ENCODE peak calls at places on chromosomes 3 and 15, in nine cellular contexts. T, R, C, S, V, F, B, G and P are unnamed samples.

GRCh38 chr3:12931273-12931905 is 90.0 kb upstream of the RPL32 start:
- ATAC-seq in F (no peak), V (no peak), S (no peak), B (no peak), R (peak), T (no peak), C (peak), G (peak), P (no peak)

GRCh38 chr3:195612075-195612800 is 28.5 kb upstream of the APOD start:
- ATAC-seq in B (no peak), C (peak), R (no peak), T (no peak), V (no peak), S (no peak), G (no peak), F (no peak), P (no peak)

GRCh38 chr15:40787344-40787841 is 17.6 kb downstream of the C15orf62 start:
- ATAC-seq in B (no peak), V (peak), T (peak), C (no peak), F (no peak), R (peak), S (peak), G (no peak), P (peak)

GRCh38 chr3:168534761-168535160 is 439.0 kb upstream of the GOLIM4 start:
- ATAC-seq in G (no peak), B (peak), C (no peak), S (no peak), V (peak), F (no peak), R (no peak), T (no peak), P (no peak)

GRCh38 chr15:57496946-57497944 is 94.5 kb upstream of the MYZAP start:
- ATAC-seq in B (no peak), C (peak), F (no peak), R (no peak), V (peak), S (peak), G (peak), T (no peak), P (no peak)

GRCh38 chr3:14606663-14607339 is 44.8 kb upstream of the CCDC174 start:
- ATAC-seq in B (no peak), F (no peak), R (peak), S (no peak), C (peak), G (peak), V (no peak), T (no peak), P (no peak)

GRCh38 chr3:45683417-45684326 is 5.5 kb upstream of the SACM1L start:
- ATAC-seq in B (no peak), F (no peak), T (no peak), G (no peak), S (no peak), R (no peak), V (peak), C (no peak), P (no peak)

GRCh38 chr3:111548060-111548459 is 6.1 kb downstream of the CD96 start:
- ATAC-seq in C (no peak), R (no peak), S (peak), B (peak), G (no peak), V (no peak), F (no peak), T (peak), P (peak)

GRCh38 chr3:171184372-171184771 is 157.9 kb upstream of the SLC2A2 start:
- ATAC-seq in S (no peak), T (peak), G (no peak), R (no peak), B (peak), V (no peak), C (no peak), F (no peak), P (peak)

GRCh38 chr3:138381950-138382715 is 33.8 kb downstream of the MRAS start:
- ATAC-seq in S (peak), T (no peak), F (no peak), G (peak), V (peak), R (peak), B (no peak), C (peak), P (no peak)

GRCh38 chr3:138936763-138937689 is 9.9 kb downstream of the FOXL2 start:
- ATAC-seq in F (no peak), V (no peak), S (no peak), C (peak), G (no peak), B (no peak), R (no peak), T (no peak), P (no peak)

GRCh38 chr3:120192579-120192978 is 92.4 kb downstream of the GPR156 start:
- ATAC-seq in T (no peak), G (no peak), F (no peak), C (no peak), B (no peak), S (no peak), V (no peak), R (no peak), P (no peak)

GRCh38 chr3:159130108-159130507 is 328.3 kb downstream of the MFSD1 start:
- ATAC-seq in T (no peak), B (peak), C (no peak), G (no peak), V (peak), R (no peak), S (no peak), F (peak), P (no peak)

GRCh38 chr3:65181397-65181871 is 493.6 kb upstream of the ADAMTS9 start:
- ATAC-seq in S (no peak), T (no peak), R (peak), G (peak), B (no peak), V (no peak), F (no peak), C (peak), P (no peak)

GRCh38 chr3:10366681-10367101 is 45.8 kb upstream of the SEC13 start:
- ATAC-seq in F (peak), R (no peak), G (no peak), C (no peak), T (peak), B (no peak), V (peak), S (peak), P (peak)

GRCh38 chr3:38108649-38109579 is 28.0 kb downstream of the ACAA1 start:
- ATAC-seq in R (peak), G (no peak), S (no peak), V (no peak), C (peak), T (no peak), F (no peak), B (no peak), P (no peak)

GRCh38 chr3:45321607-45322391 is 66.6 kb upstream of the LARS2 start:
- ATAC-seq in S (no peak), T (peak), V (peak), G (no peak), F (no peak), C (no peak), B (no peak), R (no peak), P (no peak)

GRCh38 chr3:15804553-15805095 is 6.8 kb upstream of the ANKRD28 start:
- ATAC-seq in G (no peak), T (peak), S (peak), R (no peak), F (no peak), B (peak), V (no peak), C (no peak), P (peak)

GRCh38 chr3:19948192-19948591 is 1.3 kb downstream of the RAB5A start:
- ATAC-seq in T (no peak), B (no peak), G (no peak), C (no peak), F (no peak), V (no peak), S (no peak), R (no peak), P (no peak)

GRCh38 chr3:172749201-172749965 is 1.1 kb upstream of the ECT2 start:
- ATAC-seq in G (no peak), F (peak), T (no peak), R (no peak), C (peak), V (no peak), S (peak), B (no peak), P (no peak)

GRCh38 chr15:40968290-40969085 is 15.2 kb downstream of the CHAC1 start:
- ATAC-seq in T (no peak), F (no peak), B (no peak), G (no peak), R (no peak), V (peak), C (no peak), S (no peak), P (no peak)

GRCh38 chr15:45307230-45307924 is 55.3 kb downstream of the SLC28A2 start:
- ATAC-seq in B (peak), R (peak), S (peak), V (no peak), F (peak), T (peak), C (peak), G (no peak), P (peak)

GRCh38 chr3:143001034-143001368 is 369 bp upstream of the U2SURP start:
- ATAC-seq in V (peak), C (peak), R (peak), B (peak), T (peak), G (peak), F (peak), S (peak), P (peak)

GRCh38 chr3:75140904-75141615 is 523.1 kb upstream of the FRG2C start:
- ATAC-seq in F (no peak), V (no peak), G (no peak), T (no peak), S (no peak), R (no peak), C (no peak), B (peak), P (no peak)

GRCh38 chr3:98556164-98557130 is 24.7 kb downstream of the GPR15 start:
- ATAC-seq in T (peak), B (peak), R (no peak), C (no peak), S (no peak), G (no peak), V (no peak), F (no peak), P (peak)

GRCh38 chr3:56022619-56023018 is 445.6 kb downstream of the ERC2 start:
- ATAC-seq in B (no peak), V (no peak), F (no peak), S (no peak), R (no peak), T (no peak), C (no peak), G (no peak), P (no peak)

GRCh38 chr3:184795493-184796198 is 16.3 kb upstream of the VPS8 start:
- ATAC-seq in G (no peak), T (no peak), V (peak), C (no peak), F (no peak), S (peak), R (peak), B (peak), P (no peak)

GRCh38 chr3:126340081-126340511 is 17.1 kb downstream of the KLF15 start:
- ATAC-seq in C (peak), T (no peak), F (no peak), V (no peak), G (peak), R (peak), B (no peak), S (peak), P (no peak)

GRCh38 chr3:52879090-52879489 is 18.3 kb downstream of the STIMATE start:
- ATAC-seq in G (no peak), T (no peak), S (no peak), F (peak), B (no peak), C (no peak), V (peak), R (no peak), P (no peak)

GRCh38 chr3:69186575-69187093 is 64.2 kb upstream of the LMOD3 start:
- ATAC-seq in T (no peak), F (no peak), V (no peak), B (no peak), C (no peak), G (no peak), R (no peak), S (no peak), P (no peak)